ENCODE peak calls at places on chromosomes 4 and X, in six cellular contexts. One of them, this sample, is unnamed.

GRCh38 chrX:27765718-27766117 is 42.1 kb upstream of the MAGEB10 start:
- DNase-seq in colonic mucosa: no peak
- DNase-seq in heart left ventricle: no peak
- DNase-seq in endodermal cell: no peak
- DNase-seq in fibroblast of lung: no peak
- DNase-seq in IMR-90: no peak
- DNase-seq in this sample: no peak

GRCh38 chrX:118761950-118762725 is 34.7 kb downstream of the IL13RA1 start:
- DNase-seq in colonic mucosa: no peak
- DNase-seq in heart left ventricle: no peak
- DNase-seq in endodermal cell: peak; percentile 37
- DNase-seq in fibroblast of lung: no peak
- DNase-seq in IMR-90: no peak
- DNase-seq in this sample: no peak

GRCh38 chr4:69936566-69936965 is 5.7 kb downstream of the CSN1S1 start:
- DNase-seq in colonic mucosa: no peak
- DNase-seq in heart left ventricle: no peak
- DNase-seq in endodermal cell: no peak
- DNase-seq in fibroblast of lung: peak; percentile 7
- DNase-seq in IMR-90: no peak
- DNase-seq in this sample: no peak

GRCh38 chrX:49947778-49948177 is 25.4 kb downstream of the CLCN5 start:
- DNase-seq in colonic mucosa: no peak
- DNase-seq in heart left ventricle: no peak
- DNase-seq in endodermal cell: no peak
- DNase-seq in fibroblast of lung: no peak
- DNase-seq in IMR-90: no peak
- DNase-seq in this sample: no peak

GRCh38 chr4:149158852-149159251 is 656.8 kb downstream of the IQCM start:
- DNase-seq in colonic mucosa: no peak
- DNase-seq in heart left ventricle: no peak
- DNase-seq in endodermal cell: no peak
- DNase-seq in fibroblast of lung: peak; percentile 60
- DNase-seq in IMR-90: peak; percentile 19
- DNase-seq in this sample: no peak

GRCh38 chr4:19227701-19228100 is 1024.0 kb upstream of the SLIT2 start:
- DNase-seq in colonic mucosa: no peak
- DNase-seq in heart left ventricle: no peak
- DNase-seq in endodermal cell: no peak
- DNase-seq in fibroblast of lung: peak; percentile 8
- DNase-seq in IMR-90: no peak
- DNase-seq in this sample: no peak

GRCh38 chrX:70289168-70289792 is 447 bp downstream of the PDZD11 start:
- DNase-seq in colonic mucosa: no peak
- DNase-seq in heart left ventricle: no peak
- DNase-seq in endodermal cell: no peak
- DNase-seq in fibroblast of lung: peak; percentile 18
- DNase-seq in IMR-90: peak; percentile 2
- DNase-seq in this sample: no peak

GRCh38 chrX:106341823-106342222 is 173.7 kb downstream of the PWWP3B start:
- DNase-seq in colonic mucosa: no peak
- DNase-seq in heart left ventricle: no peak
- DNase-seq in endodermal cell: no peak
- DNase-seq in fibroblast of lung: no peak
- DNase-seq in IMR-90: no peak
- DNase-seq in this sample: no peak

GRCh38 chr4:153402366-153402765 is 57.9 kb downstream of the MND1 start:
- DNase-seq in colonic mucosa: no peak
- DNase-seq in heart left ventricle: no peak
- DNase-seq in endodermal cell: no peak
- DNase-seq in fibroblast of lung: peak; percentile 93
- DNase-seq in IMR-90: no peak
- DNase-seq in this sample: no peak

GRCh38 chrX:121000589-121000988 is 15.0 kb upstream of the CT47A1 start:
- DNase-seq in colonic mucosa: no peak
- DNase-seq in heart left ventricle: no peak
- DNase-seq in endodermal cell: no peak
- DNase-seq in fibroblast of lung: peak; percentile 9
- DNase-seq in IMR-90: no peak
- DNase-seq in this sample: no peak

GRCh38 chr4:26204911-26205368 is 115.9 kb upstream of the RBPJ start:
- DNase-seq in colonic mucosa: no peak
- DNase-seq in heart left ventricle: peak; percentile 75
- DNase-seq in endodermal cell: peak; percentile 68
- DNase-seq in fibroblast of lung: no peak
- DNase-seq in IMR-90: no peak
- DNase-seq in this sample: no peak

GRCh38 chrX:3141031-3141430 is 99.8 kb downstream of the ARSF start:
- DNase-seq in colonic mucosa: no peak
- DNase-seq in heart left ventricle: no peak
- DNase-seq in endodermal cell: no peak
- DNase-seq in fibroblast of lung: peak; percentile 72
- DNase-seq in IMR-90: peak; percentile 39
- DNase-seq in this sample: no peak

GRCh38 chr4:181503800-181504364 is 739.3 kb upstream of the TENM3 start:
- DNase-seq in colonic mucosa: no peak
- DNase-seq in heart left ventricle: no peak
- DNase-seq in endodermal cell: peak; percentile 52
- DNase-seq in fibroblast of lung: peak; percentile 21
- DNase-seq in IMR-90: no peak
- DNase-seq in this sample: no peak

GRCh38 chrX:145099204-145099603 is 148.1 kb upstream of the SPANXN1 start:
- DNase-seq in colonic mucosa: no peak
- DNase-seq in heart left ventricle: no peak
- DNase-seq in endodermal cell: no peak
- DNase-seq in fibroblast of lung: no peak
- DNase-seq in IMR-90: no peak
- DNase-seq in this sample: no peak

GRCh38 chrX:3712870-3713224 is 602 bp downstream of the PRKX start:
- DNase-seq in colonic mucosa: peak; percentile 38
- DNase-seq in heart left ventricle: peak; percentile 62
- DNase-seq in endodermal cell: no peak
- DNase-seq in fibroblast of lung: no peak
- DNase-seq in IMR-90: no peak
- DNase-seq in this sample: peak; percentile 65

GRCh38 chrX:151505796-151506195 is 57.7 kb upstream of the PASD1 start:
- DNase-seq in colonic mucosa: no peak
- DNase-seq in heart left ventricle: no peak
- DNase-seq in endodermal cell: peak; percentile 79
- DNase-seq in fibroblast of lung: no peak
- DNase-seq in IMR-90: no peak
- DNase-seq in this sample: no peak

GRCh38 chrX:31969714-31970113 is 897.9 kb upstream of the FTHL17 start:
- DNase-seq in colonic mucosa: no peak
- DNase-seq in heart left ventricle: no peak
- DNase-seq in endodermal cell: no peak
- DNase-seq in fibroblast of lung: no peak
- DNase-seq in IMR-90: no peak
- DNase-seq in this sample: no peak

GRCh38 chrX:131609480-131609879 is 65.6 kb downstream of the OR13H1 start:
- DNase-seq in colonic mucosa: no peak
- DNase-seq in heart left ventricle: no peak
- DNase-seq in endodermal cell: peak; percentile 42
- DNase-seq in fibroblast of lung: no peak
- DNase-seq in IMR-90: no peak
- DNase-seq in this sample: no peak

GRCh38 chr4:166021617-166022016 is 148.6 kb downstream of the TLL1 start:
- DNase-seq in colonic mucosa: no peak
- DNase-seq in heart left ventricle: no peak
- DNase-seq in endodermal cell: no peak
- DNase-seq in fibroblast of lung: no peak
- DNase-seq in IMR-90: no peak
- DNase-seq in this sample: no peak

GRCh38 chr4:4985844-4986243 is 33.4 kb downstream of the CYTL1 start:
- DNase-seq in colonic mucosa: no peak
- DNase-seq in heart left ventricle: no peak
- DNase-seq in endodermal cell: peak; percentile 69
- DNase-seq in fibroblast of lung: peak; percentile 8
- DNase-seq in IMR-90: no peak
- DNase-seq in this sample: no peak

GRCh38 chrX:109710181-109710580 is 22.9 kb downstream of the ACSL4 start:
- DNase-seq in colonic mucosa: no peak
- DNase-seq in heart left ventricle: no peak
- DNase-seq in endodermal cell: no peak
- DNase-seq in fibroblast of lung: peak; percentile 50
- DNase-seq in IMR-90: peak; percentile 17
- DNase-seq in this sample: no peak

GRCh38 chrX:109704563-109704962 is 28.5 kb downstream of the ACSL4 start:
- DNase-seq in colonic mucosa: no peak
- DNase-seq in heart left ventricle: no peak
- DNase-seq in endodermal cell: no peak
- DNase-seq in fibroblast of lung: no peak
- DNase-seq in IMR-90: no peak
- DNase-seq in this sample: no peak

GRCh38 chrX:109709129-109709631 is 23.9 kb downstream of the ACSL4 start:
- DNase-seq in colonic mucosa: no peak
- DNase-seq in heart left ventricle: no peak
- DNase-seq in endodermal cell: no peak
- DNase-seq in fibroblast of lung: peak; percentile 72
- DNase-seq in IMR-90: peak; percentile 65
- DNase-seq in this sample: no peak

GRCh38 chrX:109707322-109707721 is 25.7 kb downstream of the ACSL4 start:
- DNase-seq in colonic mucosa: no peak
- DNase-seq in heart left ventricle: no peak
- DNase-seq in endodermal cell: no peak
- DNase-seq in fibroblast of lung: no peak
- DNase-seq in IMR-90: no peak
- DNase-seq in this sample: no peak
- H3K4me1 ChIP-seq in colonic mucosa: no peaks in the 10 kb centered on the region
- H3K4me1 ChIP-seq in heart left ventricle: no peaks in the 10 kb centered on the region
- H3K4me1 ChIP-seq in endodermal cell: no peaks in the 10 kb centered on the region
- H3K4me1 ChIP-seq in fibroblast of lung: no peaks in the 10 kb centered on the region
- H3K4me1 ChIP-seq in IMR-90: peaks cover 4% of the 10 kb centered on the region
- H3K4me1 ChIP-seq in this sample: peaks cover 2% of the 10 kb centered on the region

GRCh38 chr4:118032691-118033090 is 1.6 kb upstream of the NDST3 start:
- DNase-seq in colonic mucosa: no peak
- DNase-seq in heart left ventricle: no peak
- DNase-seq in endodermal cell: peak; percentile 64
- DNase-seq in fibroblast of lung: peak; percentile 63
- DNase-seq in IMR-90: peak; percentile 20
- DNase-seq in this sample: no peak
- H3K27me3 ChIP-seq in colonic mucosa: no peaks in the 10 kb centered on the region
- H3K27me3 ChIP-seq in heart left ventricle: peaks cover 39% of the 10 kb centered on the region
- H3K27me3 ChIP-seq in endodermal cell: peaks cover 17% of the 10 kb centered on the region
- H3K27me3 ChIP-seq in fibroblast of lung: peaks cover 2% of the 10 kb centered on the region
- H3K27me3 ChIP-seq in IMR-90: peaks cover 2% of the 10 kb centered on the region
- H3K27me3 ChIP-seq in this sample: peaks cover 2% of the 10 kb centered on the region

DNA sequence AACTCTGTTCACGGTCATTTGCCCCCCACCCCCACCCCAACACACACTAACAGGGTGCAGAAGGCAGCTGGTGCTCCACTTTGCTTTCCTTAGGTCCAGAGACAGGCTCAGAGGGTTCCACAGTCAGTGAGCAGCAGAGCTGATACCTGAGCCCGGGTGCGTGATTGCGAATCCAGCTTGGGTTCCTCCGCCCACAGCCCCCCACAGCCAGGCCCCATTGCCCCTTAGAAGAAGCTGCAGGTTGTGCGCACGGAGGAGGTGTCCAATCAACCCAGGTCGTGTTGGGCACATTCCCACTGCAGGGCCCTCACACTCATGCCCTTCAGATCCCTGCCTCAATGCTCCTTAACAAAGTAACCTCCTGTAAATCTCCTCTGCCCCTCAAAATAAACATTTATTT is 85.0 kb downstream of the WFS1 start:
- DNase-seq in colonic mucosa: no peak
- DNase-seq in heart left ventricle: peak; percentile 46
- DNase-seq in endodermal cell: no peak
- DNase-seq in fibroblast of lung: no peak
- DNase-seq in IMR-90: no peak
- DNase-seq in this sample: no peak
- H3K27ac ChIP-seq in colonic mucosa: no peak overlapping the region
- H3K27ac ChIP-seq in heart left ventricle: no peak overlapping the region
- H3K27ac ChIP-seq in endodermal cell: no peak overlapping the region
- H3K27ac ChIP-seq in fibroblast of lung: no peak overlapping the region
- H3K27ac ChIP-seq in IMR-90: no peak overlapping the region
- H3K27ac ChIP-seq in this sample: no peak overlapping the region

GRCh38 chrX:97119474-97120109 is 235.9 kb downstream of the RPA4 start:
- DNase-seq in colonic mucosa: no peak
- DNase-seq in heart left ventricle: no peak
- DNase-seq in endodermal cell: peak; percentile 54
- DNase-seq in fibroblast of lung: no peak
- DNase-seq in IMR-90: no peak
- DNase-seq in this sample: no peak
- H3K4me1 ChIP-seq in colonic mucosa: no peaks in the 10 kb centered on the region
- H3K4me1 ChIP-seq in heart left ventricle: no peaks in the 10 kb centered on the region
- H3K4me1 ChIP-seq in endodermal cell: no peaks in the 10 kb centered on the region
- H3K4me1 ChIP-seq in fibroblast of lung: no peaks in the 10 kb centered on the region
- H3K4me1 ChIP-seq in IMR-90: no peaks in the 10 kb centered on the region
- H3K4me1 ChIP-seq in this sample: no peaks in the 10 kb centered on the region

GRCh38 chr4:176153124-176153523 is 42.3 kb downstream of the SPATA4 start:
- DNase-seq in colonic mucosa: no peak
- DNase-seq in heart left ventricle: no peak
- DNase-seq in endodermal cell: no peak
- DNase-seq in fibroblast of lung: no peak
- DNase-seq in IMR-90: no peak
- DNase-seq in this sample: no peak
- H3K27me3 ChIP-seq in colonic mucosa: no peaks in the 10 kb centered on the region
- H3K27me3 ChIP-seq in heart left ventricle: no peaks in the 10 kb centered on the region
- H3K27me3 ChIP-seq in endodermal cell: no peaks in the 10 kb centered on the region
- H3K27me3 ChIP-seq in fibroblast of lung: no peaks in the 10 kb centered on the region
- H3K27me3 ChIP-seq in IMR-90: no peaks in the 10 kb centered on the region
- H3K27me3 ChIP-seq in this sample: no peaks in the 10 kb centered on the region

GRCh38 chrX:56813318-56813837 is 84.3 kb downstream of the NBDY start:
- DNase-seq in colonic mucosa: no peak
- DNase-seq in heart left ventricle: no peak
- DNase-seq in endodermal cell: peak; percentile 29
- DNase-seq in fibroblast of lung: peak; percentile 78
- DNase-seq in IMR-90: peak; percentile 31
- DNase-seq in this sample: peak; percentile 74

GRCh38 chrX:56812515-56813105 is 83.6 kb downstream of the NBDY start:
- DNase-seq in colonic mucosa: no peak
- DNase-seq in heart left ventricle: no peak
- DNase-seq in endodermal cell: peak; percentile 20
- DNase-seq in fibroblast of lung: no peak
- DNase-seq in IMR-90: no peak
- DNase-seq in this sample: no peak

GRCh38 chrX:56817179-56817578 is 88.1 kb downstream of the NBDY start:
- DNase-seq in colonic mucosa: no peak
- DNase-seq in heart left ventricle: no peak
- DNase-seq in endodermal cell: no peak
- DNase-seq in fibroblast of lung: no peak
- DNase-seq in IMR-90: no peak
- DNase-seq in this sample: no peak

GRCh38 chrX:56811599-56811998 is 82.6 kb downstream of the NBDY start:
- DNase-seq in colonic mucosa: no peak
- DNase-seq in heart left ventricle: no peak
- DNase-seq in endodermal cell: no peak
- DNase-seq in fibroblast of lung: no peak
- DNase-seq in IMR-90: no peak
- DNase-seq in this sample: no peak
- H3K27ac ChIP-seq in colonic mucosa: no peak overlapping the region
- H3K27ac ChIP-seq in heart left ventricle: no peak overlapping the region
- H3K27ac ChIP-seq in endodermal cell: no peak overlapping the region
- H3K27ac ChIP-seq in fibroblast of lung: no peak overlapping the region
- H3K27ac ChIP-seq in IMR-90: no peak overlapping the region
- H3K27ac ChIP-seq in this sample: no peak overlapping the region

This sample was measured in ascending aorta.